ENCODE peak calls at places on chromosomes 2 and 18, in six cellular contexts. X is GM12878, C is K562, W is WTC11, V is H1, Y is HepG2. T is an unnamed sample.

GRCh38 chr2:221518201-221518936 is 53.7 kb downstream of the EPHA4 start:
- DNase-seq in Y (no peak), C (no peak), V (no peak), X (no peak), W (no peak), T (no peak)

GRCh38 chr2:46319711-46320110 is 22.5 kb downstream of the EPAS1 start:
- DNase-seq in W (no peak), Y (no peak), V (no peak), X (no peak), C (no peak), T (no peak)

GRCh38 chr2:110812726-110813645 is 80.6 kb downstream of the ACOXL start:
- DNase-seq in C (no peak), W (no peak), V (no peak), X (no peak), Y (no peak), T (no peak)

GRCh38 chr18:61831071-61831470 is 61.7 kb downstream of the RNF152 start:
- DNase-seq in Y (no peak), V (no peak), W (no peak), C (no peak), X (no peak), T (no peak)

GRCh38 chr2:222305510-222306392 is 7.0 kb upstream of the PAX3 start:
- DNase-seq in V (peak), X (no peak), W (no peak), Y (no peak), C (no peak), T (peak)

GRCh38 chr2:59112258-59112657 is 871.1 kb upstream of the FANCL start:
- DNase-seq in V (no peak), W (no peak), Y (no peak), X (no peak), C (no peak), T (no peak)

GRCh38 chr2:28678944-28679343 is 72.7 kb upstream of the PPP1CB start:
- DNase-seq in C (no peak), V (no peak), X (no peak), Y (no peak), W (no peak), T (no peak)

GRCh38 chr2:108243566-108243965 is 3.8 kb downstream of the SULT1C3 start:
- DNase-seq in Y (no peak), V (no peak), C (no peak), W (no peak), X (no peak), T (no peak)

GRCh38 chr18:49758263-49758610 is 55.1 kb downstream of the ACAA2 start:
- DNase-seq in V (no peak), Y (no peak), X (no peak), C (no peak), W (no peak), T (no peak)

GRCh38 chr2:234003972-234004617 is 46.4 kb upstream of the SPP2 start:
- DNase-seq in V (no peak), X (no peak), C (no peak), W (no peak), Y (no peak), T (peak)

GRCh38 chr18:35171315-35171987 is 69.4 kb upstream of the ZNF397 start:
- DNase-seq in C (no peak), V (no peak), X (no peak), Y (peak), W (no peak), T (no peak)

GRCh38 chr2:26016012-26016742 is 17.7 kb upstream of the RAB10 start:
- DNase-seq in Y (no peak), X (no peak), W (no peak), C (no peak), V (no peak), T (no peak)

GRCh38 chr18:77111449-77112160 is 21.0 kb downstream of the MBP start:
- DNase-seq in Y (no peak), W (no peak), X (no peak), C (no peak), V (no peak), T (no peak)

GRCh38 chr2:162917626-162918025 is 79.1 kb upstream of the KCNH7 start:
- DNase-seq in C (no peak), Y (no peak), X (no peak), W (no peak), V (no peak), T (no peak)

GRCh38 chr2:62883629-62884028 is 167.0 kb upstream of the OTX1 start:
- DNase-seq in Y (no peak), V (no peak), W (no peak), C (no peak), X (no peak), T (no peak)

GRCh38 chr2:207337234-207338219 is 171.8 kb upstream of the KLF7 start:
- DNase-seq in Y (no peak), X (no peak), C (peak), V (no peak), W (no peak), T (no peak)

GRCh38 chr2:226030369-226031077 is 631.0 kb downstream of the NYAP2 start:
- DNase-seq in Y (peak), C (no peak), X (no peak), W (no peak), V (no peak), T (peak)

GRCh38 chr2:220356076-220356475 is 728.6 kb downstream of the SLC4A3 start:
- DNase-seq in X (no peak), C (no peak), W (no peak), V (no peak), Y (no peak), T (no peak)

GRCh38 chr18:63140997-63141776 is 178.4 kb downstream of the BCL2 start:
- DNase-seq in V (no peak), Y (no peak), C (no peak), X (no peak), W (no peak), T (no peak)

GRCh38 chr2:5563411-5563810 is 128.8 kb upstream of the SOX11 start:
- DNase-seq in W (no peak), V (no peak), X (no peak), C (no peak), Y (no peak), T (no peak)

GRCh38 chr2:74044999-74045398 is 60.3 kb downstream of the TET3 start:
- DNase-seq in V (no peak), Y (no peak), C (no peak), X (no peak), W (no peak), T (no peak)

GRCh38 chr2:165624139-165624803 is 154.8 kb downstream of the CSRNP3 start:
- DNase-seq in C (no peak), Y (no peak), X (no peak), W (no peak), V (no peak), T (no peak)

GRCh38 chr2:171999125-171999524 is 628 bp upstream of the METAP1D start:
- DNase-seq in W (no peak), X (no peak), V (no peak), C (no peak), Y (no peak), T (peak)

GRCh38 chr2:219254590-219255219 is 987 bp upstream of the TUBA4A start:
- DNase-seq in X (no peak), C (no peak), V (no peak), W (no peak), Y (no peak), T (no peak)
- TF ChIP-seq CREB1 in X (peak), C (no peak), V (no peak), W (no peak), Y (peak), T (no peak)

DNA sequence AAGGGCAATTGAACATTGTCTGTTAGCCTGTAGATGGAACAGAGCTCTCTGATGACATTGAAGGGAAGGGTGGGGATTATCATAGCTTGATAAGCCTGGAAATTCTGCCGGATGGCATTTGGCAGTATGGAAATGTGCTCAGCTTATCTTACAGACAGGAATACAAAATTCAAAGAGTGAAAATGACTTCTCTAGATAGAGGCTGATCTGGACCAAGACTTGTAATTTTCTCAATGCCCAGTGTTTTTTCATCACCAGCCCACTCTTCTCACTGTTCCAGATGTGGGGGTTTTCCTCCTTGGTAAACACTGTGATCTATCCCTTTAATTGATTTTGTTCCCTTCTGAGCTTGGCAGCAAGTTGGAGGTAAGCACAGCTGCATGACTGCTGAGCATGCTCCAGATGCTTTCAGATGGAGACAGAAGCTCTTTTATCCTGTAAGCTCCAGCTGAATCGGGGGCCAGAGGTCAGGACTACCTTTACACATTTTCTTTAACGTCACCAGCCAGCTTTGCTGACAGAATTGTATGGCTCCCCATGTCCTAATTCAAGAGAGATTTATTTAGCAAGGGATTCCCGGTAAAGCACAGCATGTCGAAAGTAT is 287.4 kb upstream of the TCF4 start:
- DNase-seq in W (no peak), Y (no peak), C (no peak), V (no peak), X (no peak), T (no peak)
- TF ChIP-seq CREB1 in W (no peak), Y (no peak), C (no peak), V (no peak), X (no peak), T (no peak)

GRCh38 chr18:74284501-74285004 is 7.2 kb downstream of the CYB5A start:
- DNase-seq in C (no peak), Y (no peak), V (no peak), W (no peak), X (no peak), T (no peak)
- TF ChIP-seq CREB1 in C (no peak), Y (no peak), V (no peak), W (no peak), X (no peak), T (no peak)

GRCh38 chr18:23189768-23190661 is 54.7 kb downstream of the CABLES1 start:
- DNase-seq in Y (peak), V (no peak), X (no peak), C (no peak), W (no peak), T (no peak)
- TF ChIP-seq CREB1 in Y (no peak), V (no peak), X (no peak), C (no peak), W (no peak), T (no peak)

GRCh38 chr2:124796647-124797437 is 771.8 kb downstream of the CNTNAP5 start:
- DNase-seq in C (no peak), Y (no peak), X (no peak), W (no peak), V (no peak), T (no peak)
- TF ChIP-seq CREB1 in C (no peak), Y (no peak), X (no peak), W (no peak), V (no peak), T (no peak)

T was measured in GM23338.